ENCODE peak calls at places on chromosomes 4 and X, in seven cellular contexts. One of them, this sample, is unnamed.

GRCh38 chr4:81491943-81492342 is 20.2 kb upstream of the RASGEF1B start:
- DNase-seq in IMR-90: no peak
- DNase-seq in H1: no peak
- DNase-seq in mesenchymal stem cell: no peak
- DNase-seq in trophoblast cell: no peak
- DNase-seq in neuronal stem cell: no peak
- DNase-seq in mesendoderm: no peak
- DNase-seq in this sample: no peak

GRCh38 chr4:118268780-118269179 is 84.0 kb downstream of the PRSS12 start:
- DNase-seq in IMR-90: no peak
- DNase-seq in H1: no peak
- DNase-seq in mesenchymal stem cell: no peak
- DNase-seq in trophoblast cell: no peak
- DNase-seq in neuronal stem cell: no peak
- DNase-seq in mesendoderm: no peak
- DNase-seq in this sample: no peak

GRCh38 chr4:18318682-18319410 is 297.3 kb upstream of the LCORL start:
- DNase-seq in IMR-90: no peak
- DNase-seq in H1: no peak
- DNase-seq in mesenchymal stem cell: no peak
- DNase-seq in trophoblast cell: peak; percentile 92
- DNase-seq in neuronal stem cell: no peak
- DNase-seq in mesendoderm: no peak
- DNase-seq in this sample: no peak

GRCh38 chrX:24961809-24962208 is 54.0 kb downstream of the ARX start:
- DNase-seq in IMR-90: no peak
- DNase-seq in H1: no peak
- DNase-seq in mesenchymal stem cell: no peak
- DNase-seq in trophoblast cell: no peak
- DNase-seq in neuronal stem cell: no peak
- DNase-seq in mesendoderm: no peak
- DNase-seq in this sample: no peak

GRCh38 chr4:121192500-121192899 is 28.4 kb upstream of the TNIP3 start:
- DNase-seq in IMR-90: peak; percentile 48
- DNase-seq in H1: no peak
- DNase-seq in mesenchymal stem cell: peak; percentile 50
- DNase-seq in trophoblast cell: no peak
- DNase-seq in neuronal stem cell: peak; percentile 33
- DNase-seq in mesendoderm: peak; percentile 55
- DNase-seq in this sample: no peak

GRCh38 chr4:160983035-160983434 is 1180.8 kb downstream of the FSTL5 start:
- DNase-seq in IMR-90: no peak
- DNase-seq in H1: no peak
- DNase-seq in mesenchymal stem cell: no peak
- DNase-seq in trophoblast cell: no peak
- DNase-seq in neuronal stem cell: no peak
- DNase-seq in mesendoderm: no peak
- DNase-seq in this sample: no peak

GRCh38 chrX:53223068-53223693 is 1.8 kb downstream of the KDM5C start:
- DNase-seq in IMR-90: no peak
- DNase-seq in H1: no peak
- DNase-seq in mesenchymal stem cell: no peak
- DNase-seq in trophoblast cell: no peak
- DNase-seq in neuronal stem cell: no peak
- DNase-seq in mesendoderm: peak; percentile 27
- DNase-seq in this sample: no peak

GRCh38 chrX:19344207-19344534 is 444 bp downstream of the PDHA1 start:
- DNase-seq in IMR-90: no peak
- DNase-seq in H1: no peak
- DNase-seq in mesenchymal stem cell: no peak
- DNase-seq in trophoblast cell: no peak
- DNase-seq in neuronal stem cell: no peak
- DNase-seq in mesendoderm: no peak
- DNase-seq in this sample: no peak

GRCh38 chr4:74364649-74365491 is at the start of gene EREG:
- DNase-seq in IMR-90: peak; percentile 62
- DNase-seq in H1: peak; percentile 84
- DNase-seq in mesenchymal stem cell: peak; percentile 95
- DNase-seq in trophoblast cell: peak; percentile 24
- DNase-seq in neuronal stem cell: peak; percentile 32
- DNase-seq in mesendoderm: peak; percentile 89
- DNase-seq in this sample: peak; percentile 79

GRCh38 chr4:99645638-99646037 is 12.0 kb downstream of the C4orf54 start:
- DNase-seq in IMR-90: no peak
- DNase-seq in H1: no peak
- DNase-seq in mesenchymal stem cell: no peak
- DNase-seq in trophoblast cell: no peak
- DNase-seq in neuronal stem cell: no peak
- DNase-seq in mesendoderm: no peak
- DNase-seq in this sample: no peak

GRCh38 chr4:131613824-131614216 is 1535.3 kb upstream of the PCDH10 start:
- DNase-seq in IMR-90: peak; percentile 0
- DNase-seq in H1: no peak
- DNase-seq in mesenchymal stem cell: peak; percentile 2
- DNase-seq in trophoblast cell: no peak
- DNase-seq in neuronal stem cell: no peak
- DNase-seq in mesendoderm: no peak
- DNase-seq in this sample: no peak

GRCh38 chr4:117491531-117491930 is 406.2 kb upstream of the TRAM1L1 start:
- DNase-seq in IMR-90: no peak
- DNase-seq in H1: no peak
- DNase-seq in mesenchymal stem cell: no peak
- DNase-seq in trophoblast cell: no peak
- DNase-seq in neuronal stem cell: no peak
- DNase-seq in mesendoderm: no peak
- DNase-seq in this sample: no peak

GRCh38 chr4:60134106-60134505 is 1066.0 kb upstream of the ADGRL3 start:
- DNase-seq in IMR-90: no peak
- DNase-seq in H1: no peak
- DNase-seq in mesenchymal stem cell: peak; percentile 26
- DNase-seq in trophoblast cell: no peak
- DNase-seq in neuronal stem cell: no peak
- DNase-seq in mesendoderm: no peak
- DNase-seq in this sample: no peak

GRCh38 chr4:98148856-98149255 is 5.6 kb upstream of the STPG2 start:
- DNase-seq in IMR-90: no peak
- DNase-seq in H1: no peak
- DNase-seq in mesenchymal stem cell: no peak
- DNase-seq in trophoblast cell: no peak
- DNase-seq in neuronal stem cell: no peak
- DNase-seq in mesendoderm: no peak
- DNase-seq in this sample: no peak
- H2BK120ac ChIP-seq in IMR-90: no peak overlapping the region
- H2BK120ac ChIP-seq in H1: no peak overlapping the region
- H2BK120ac ChIP-seq in mesenchymal stem cell: no peak overlapping the region
- H2BK120ac ChIP-seq in trophoblast cell: no peak overlapping the region
- H2BK120ac ChIP-seq in neuronal stem cell: no peak overlapping the region
- H2BK120ac ChIP-seq in mesendoderm: no peak overlapping the region
- H2BK120ac ChIP-seq in this sample: no peak overlapping the region

GRCh38 chrX:23817979-23818336 is 35.0 kb downstream of the SAT1 start:
- DNase-seq in IMR-90: no peak
- DNase-seq in H1: no peak
- DNase-seq in mesenchymal stem cell: no peak
- DNase-seq in trophoblast cell: no peak
- DNase-seq in neuronal stem cell: no peak
- DNase-seq in mesendoderm: no peak
- DNase-seq in this sample: no peak
- H2BK120ac ChIP-seq in IMR-90: no peak overlapping the region
- H2BK120ac ChIP-seq in H1: no peak overlapping the region
- H2BK120ac ChIP-seq in mesenchymal stem cell: no peak overlapping the region
- H2BK120ac ChIP-seq in trophoblast cell: no peak overlapping the region
- H2BK120ac ChIP-seq in neuronal stem cell: no peak overlapping the region
- H2BK120ac ChIP-seq in mesendoderm: no peak overlapping the region
- H2BK120ac ChIP-seq in this sample: no peak overlapping the region

GRCh38 chrX:69100478-69100877 is 64.8 kb downstream of the PJA1 start:
- DNase-seq in IMR-90: no peak
- DNase-seq in H1: no peak
- DNase-seq in mesenchymal stem cell: no peak
- DNase-seq in trophoblast cell: no peak
- DNase-seq in neuronal stem cell: no peak
- DNase-seq in mesendoderm: no peak
- DNase-seq in this sample: no peak
- H2BK120ac ChIP-seq in IMR-90: no peak overlapping the region
- H2BK120ac ChIP-seq in H1: no peak overlapping the region
- H2BK120ac ChIP-seq in mesenchymal stem cell: no peak overlapping the region
- H2BK120ac ChIP-seq in trophoblast cell: no peak overlapping the region
- H2BK120ac ChIP-seq in neuronal stem cell: no peak overlapping the region
- H2BK120ac ChIP-seq in mesendoderm: no peak overlapping the region
- H2BK120ac ChIP-seq in this sample: no peak overlapping the region

GRCh38 chr4:16524911-16525574 is 298.8 kb upstream of the TAPT1 start:
- DNase-seq in IMR-90: peak; percentile 90
- DNase-seq in H1: no peak
- DNase-seq in mesenchymal stem cell: peak; percentile 15
- DNase-seq in trophoblast cell: no peak
- DNase-seq in neuronal stem cell: no peak
- DNase-seq in mesendoderm: no peak
- DNase-seq in this sample: no peak
- H2BK120ac ChIP-seq in IMR-90: peak overlapping the region; percentile 49
- H2BK120ac ChIP-seq in H1: no peak overlapping the region
- H2BK120ac ChIP-seq in mesenchymal stem cell: no peak overlapping the region
- H2BK120ac ChIP-seq in trophoblast cell: no peak overlapping the region
- H2BK120ac ChIP-seq in neuronal stem cell: no peak overlapping the region
- H2BK120ac ChIP-seq in mesendoderm: no peak overlapping the region
- H2BK120ac ChIP-seq in this sample: no peak overlapping the region

DNA sequence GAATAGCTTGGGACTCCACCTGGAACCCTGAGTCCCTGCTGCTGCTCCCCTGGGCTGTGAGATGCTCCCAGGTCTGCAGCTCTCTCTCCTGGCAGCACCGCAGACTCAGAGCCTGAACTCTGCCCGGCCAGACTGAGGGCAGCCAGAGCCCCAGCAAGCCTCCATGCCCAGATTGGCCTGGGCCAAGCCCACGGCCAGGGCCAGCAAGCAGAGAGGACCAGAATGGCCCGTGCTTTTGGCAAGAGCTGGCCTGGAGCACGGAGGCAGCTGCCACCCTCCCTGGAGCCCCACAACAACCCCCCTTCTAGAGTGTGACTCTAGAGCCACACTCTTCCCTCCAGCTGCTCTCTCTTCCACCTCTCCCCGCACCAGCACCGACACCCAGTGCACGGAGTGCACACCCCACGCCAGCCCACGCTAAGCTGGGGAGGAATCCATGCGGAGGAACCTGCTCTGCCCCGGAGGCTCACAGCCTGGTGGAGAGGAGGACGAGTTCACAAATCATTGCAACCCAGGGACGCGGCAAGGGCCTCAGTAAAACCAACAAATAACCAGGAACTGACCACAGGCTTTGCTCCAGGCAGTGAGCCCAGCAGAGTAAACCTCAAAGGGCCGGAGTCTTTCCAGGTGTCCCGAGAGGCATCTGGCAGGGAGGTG is 110.3 kb downstream of the HMX1 start:
- DNase-seq in IMR-90: no peak
- DNase-seq in H1: no peak
- DNase-seq in mesenchymal stem cell: no peak
- DNase-seq in trophoblast cell: no peak
- DNase-seq in neuronal stem cell: no peak
- DNase-seq in mesendoderm: no peak
- DNase-seq in this sample: no peak
- H2BK120ac ChIP-seq in IMR-90: no peak overlapping the region
- H2BK120ac ChIP-seq in H1: no peak overlapping the region
- H2BK120ac ChIP-seq in mesenchymal stem cell: no peak overlapping the region
- H2BK120ac ChIP-seq in trophoblast cell: no peak overlapping the region
- H2BK120ac ChIP-seq in neuronal stem cell: no peak overlapping the region
- H2BK120ac ChIP-seq in mesendoderm: no peak overlapping the region
- H2BK120ac ChIP-seq in this sample: no peak overlapping the region

DNA sequence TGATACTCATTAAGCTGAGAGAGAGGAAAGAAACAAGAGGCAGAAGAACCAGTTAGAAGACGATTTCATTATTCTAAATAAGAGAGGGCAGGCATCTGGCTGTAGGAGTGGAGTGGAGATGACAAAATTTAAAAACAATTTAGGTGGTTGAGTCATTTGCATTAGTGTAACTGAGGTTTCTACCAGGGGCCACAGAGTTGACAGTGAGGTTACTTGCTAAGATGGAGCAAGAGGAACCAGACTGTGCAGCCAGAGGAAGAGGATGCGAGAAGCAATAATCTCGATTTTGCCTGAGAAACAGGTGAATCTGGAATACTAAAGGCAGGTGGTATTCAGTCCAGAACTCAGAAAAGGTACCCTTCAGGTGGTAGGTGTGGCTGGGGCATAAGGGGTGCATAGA is 491.9 kb downstream of the MID1IP1 start:
- DNase-seq in IMR-90: no peak
- DNase-seq in H1: no peak
- DNase-seq in mesenchymal stem cell: no peak
- DNase-seq in trophoblast cell: no peak
- DNase-seq in neuronal stem cell: no peak
- DNase-seq in mesendoderm: no peak
- DNase-seq in this sample: no peak
- H2BK120ac ChIP-seq in IMR-90: no peak overlapping the region
- H2BK120ac ChIP-seq in H1: no peak overlapping the region
- H2BK120ac ChIP-seq in mesenchymal stem cell: no peak overlapping the region
- H2BK120ac ChIP-seq in trophoblast cell: no peak overlapping the region
- H2BK120ac ChIP-seq in neuronal stem cell: no peak overlapping the region
- H2BK120ac ChIP-seq in mesendoderm: no peak overlapping the region
- H2BK120ac ChIP-seq in this sample: no peak overlapping the region

GRCh38 chrX:48068096-48068887 is 3.1 kb downstream of the ZNF630 start:
- DNase-seq in IMR-90: no peak
- DNase-seq in H1: no peak
- DNase-seq in mesenchymal stem cell: no peak
- DNase-seq in trophoblast cell: no peak
- DNase-seq in neuronal stem cell: no peak
- DNase-seq in mesendoderm: no peak
- DNase-seq in this sample: no peak

GRCh38 chrX:48071986-48072605 is 656 bp upstream of the ZNF630 start:
- DNase-seq in IMR-90: no peak
- DNase-seq in H1: no peak
- DNase-seq in mesenchymal stem cell: no peak
- DNase-seq in trophoblast cell: no peak
- DNase-seq in neuronal stem cell: no peak
- DNase-seq in mesendoderm: no peak
- DNase-seq in this sample: no peak

GRCh38 chrX:48076343-48076742 is 4.9 kb upstream of the ZNF630 start:
- DNase-seq in IMR-90: no peak
- DNase-seq in H1: no peak
- DNase-seq in mesenchymal stem cell: no peak
- DNase-seq in trophoblast cell: no peak
- DNase-seq in neuronal stem cell: no peak
- DNase-seq in mesendoderm: no peak
- DNase-seq in this sample: no peak

GRCh38 chrX:48071064-48071985 is at the start of gene ZNF630:
- DNase-seq in IMR-90: peak; percentile 6
- DNase-seq in H1: peak; percentile 72
- DNase-seq in mesenchymal stem cell: peak; percentile 41
- DNase-seq in trophoblast cell: peak; percentile 25
- DNase-seq in neuronal stem cell: peak; percentile 41
- DNase-seq in mesendoderm: peak; percentile 87
- DNase-seq in this sample: peak; percentile 84
- H2BK120ac ChIP-seq in IMR-90: peak within 1 kb of the TSS; percentile 50
- H2BK120ac ChIP-seq in H1: no peak within 1 kb of the TSS
- H2BK120ac ChIP-seq in mesenchymal stem cell: no peak within 1 kb of the TSS
- H2BK120ac ChIP-seq in trophoblast cell: peak within 1 kb of the TSS; percentile 69
- H2BK120ac ChIP-seq in neuronal stem cell: no peak within 1 kb of the TSS
- H2BK120ac ChIP-seq in mesendoderm: no peak within 1 kb of the TSS
- H2BK120ac ChIP-seq in this sample: no peak within 1 kb of the TSS